ENCODE peak calls at places on chromosomes 13 and 19, in eight cellular contexts. S, B, W, M, G, V, R and N are unnamed samples.

GRCh38 chr19:10935371-10936059 is 6.9 kb downstream of the TIMM29 start:
- DNase-seq in M (no peak), S (no peak), W (no peak), B (no peak), G (no peak), R (no peak), V (no peak), N (no peak)

GRCh38 chr19:12596485-12596884 is 14.1 kb downstream of the ZNF490 start:
- DNase-seq in B (no peak), G (no peak), R (no peak), V (no peak), S (no peak), W (no peak), M (no peak), N (no peak)

GRCh38 chr19:35470128-35470527 is 20.1 kb downstream of the KRTDAP start:
- DNase-seq in S (no peak), V (no peak), G (no peak), R (no peak), M (no peak), W (no peak), B (no peak), N (no peak)

GRCh38 chr19:1266818-1267440 is 2.2 kb upstream of the CIRBP start:
- DNase-seq in G (peak), V (peak), W (peak), S (peak), M (peak), R (peak), B (peak), N (peak)

GRCh38 chr13:34294483-34295129 is 476.7 kb downstream of the RFC3 start:
- DNase-seq in G (no peak), R (no peak), W (no peak), B (no peak), V (peak), S (no peak), M (no peak), N (no peak)

GRCh38 chr13:110302986-110303385 is 4.0 kb downstream of the COL4A1 start:
- DNase-seq in G (no peak), R (no peak), B (no peak), M (no peak), S (no peak), W (no peak), V (no peak), N (no peak)

GRCh38 chr19:18140473-18140872 is 12.5 kb upstream of the PIK3R2 start:
- DNase-seq in B (no peak), G (no peak), R (no peak), S (no peak), M (no peak), V (no peak), W (no peak), N (no peak)

GRCh38 chr13:111459803-111460547 is 139.5 kb downstream of the TEX29 start:
- DNase-seq in V (no peak), B (no peak), G (no peak), S (no peak), M (no peak), W (no peak), R (no peak), N (no peak)